ENCODE peak calls at places on chromosomes 2 and 18, in seven cellular contexts. S, C, Z, H, B, N and D are unnamed samples. For H3K4me1, the result is how much of the 10 kb centered on the place peaks cover.

GRCh38 chr2:85584354-85584856 is at the start of gene VAMP5:
- DNase-seq in S (no peak), H (no peak), N (no peak), B (no peak), Z (no peak), C (peak), D (no peak)

GRCh38 chr2:11824901-11825592 is 78.6 kb downstream of the LPIN1 start:
- DNase-seq in H (no peak), S (no peak), B (no peak), Z (no peak), C (no peak), N (no peak), D (no peak)

GRCh38 chr2:50448556-50448955 is 583.4 kb downstream of the NRXN1 start:
- DNase-seq in H (no peak), Z (no peak), C (no peak), S (no peak), B (no peak), N (no peak), D (no peak)

GRCh38 chr2:178993788-178994187 is 56.1 kb downstream of the CCDC141 start:
- DNase-seq in C (no peak), B (no peak), S (no peak), H (no peak), N (no peak), Z (no peak), D (no peak)

GRCh38 chr2:220935789-220936321 is 636.2 kb downstream of the EPHA4 start:
- DNase-seq in H (no peak), Z (no peak), S (peak), B (no peak), N (no peak), C (no peak), D (no peak)

GRCh38 chr2:128395196-128395595 is 76.5 kb upstream of the HS6ST1 start:
- DNase-seq in Z (no peak), N (no peak), H (no peak), C (no peak), S (no peak), B (no peak), D (no peak)

GRCh38 chr2:164620873-164621760 is at the start of gene GRB14:
- DNase-seq in B (peak), H (peak), N (peak), S (no peak), C (peak), Z (no peak), D (peak)

GRCh38 chr2:13000644-13001375 is 284.1 kb downstream of the TRIB2 start:
- DNase-seq in C (no peak), N (no peak), Z (no peak), S (peak), B (peak), H (no peak), D (no peak)

GRCh38 chr2:42809876-42810125 is 17.4 kb upstream of the HAAO start:
- DNase-seq in C (peak), H (peak), B (peak), Z (no peak), S (peak), N (no peak), D (peak)

GRCh38 chr2:45935791-45936622 is 284.5 kb downstream of the PRKCE start:
- DNase-seq in B (peak), H (no peak), S (peak), N (peak), C (peak), Z (peak), D (peak)

GRCh38 chr2:233375490-233376314 is 21.4 kb downstream of the DGKD start:
- DNase-seq in B (no peak), C (no peak), H (no peak), N (no peak), Z (no peak), S (no peak), D (no peak)

GRCh38 chr2:219566640-219567039 is 4.7 kb downstream of the OBSL1 start:
- DNase-seq in N (no peak), S (no peak), B (no peak), Z (no peak), C (no peak), H (no peak), D (no peak)

GRCh38 chr2:195333869-195334268 is 323.2 kb upstream of the SLC39A10 start:
- DNase-seq in N (no peak), B (no peak), S (no peak), C (no peak), Z (no peak), H (no peak), D (no peak)

GRCh38 chr18:79533591-79533990 is 137.9 kb downstream of the NFATC1 start:
- DNase-seq in B (no peak), S (no peak), H (no peak), C (no peak), N (no peak), Z (no peak), D (no peak)

GRCh38 chr2:211132586-211132985 is 576.2 kb downstream of the CPS1 start:
- DNase-seq in H (no peak), C (no peak), S (no peak), Z (no peak), B (no peak), N (no peak), D (no peak)

GRCh38 chr2:222268311-222268980 is 30.4 kb downstream of the PAX3 start:
- DNase-seq in H (no peak), B (no peak), S (no peak), N (no peak), Z (no peak), C (no peak), D (no peak)

GRCh38 chr2:96864343-96865091 is 5.4 kb downstream of the SEMA4C start:
- DNase-seq in B (no peak), Z (no peak), S (no peak), C (no peak), H (no peak), N (no peak), D (no peak)

GRCh38 chr2:17547737-17548136 is 7.2 kb downstream of the VSNL1 start:
- DNase-seq in N (no peak), H (no peak), S (no peak), B (no peak), C (no peak), Z (no peak), D (no peak)

GRCh38 chr2:51003345-51004192 is 28.4 kb downstream of the NRXN1 start:
- DNase-seq in H (no peak), N (no peak), B (peak), C (no peak), Z (no peak), S (peak), D (peak)

GRCh38 chr2:160167089-160167488 is 33.0 kb downstream of the ITGB6 start:
- DNase-seq in C (no peak), N (no peak), H (no peak), S (no peak), Z (no peak), B (no peak), D (no peak)

GRCh38 chr2:57696016-57696415 is 350.6 kb upstream of the VRK2 start:
- DNase-seq in S (peak), H (no peak), B (peak), C (peak), N (peak), Z (no peak), D (peak)

GRCh38 chr2:13821255-13821880 is 811.1 kb upstream of the LRATD1 start:
- DNase-seq in Z (no peak), C (no peak), N (peak), H (no peak), S (peak), B (peak), D (peak)

GRCh38 chr2:140586379-140586778 is 1544.4 kb downstream of the LRP1B start:
- DNase-seq in H (no peak), C (peak), Z (peak), N (peak), B (peak), S (peak), D (peak)

GRCh38 chr2:116769515-116769914 is 1045.0 kb upstream of the DDX18 start:
- DNase-seq in B (no peak), C (no peak), H (no peak), S (no peak), N (no peak), Z (no peak), D (no peak)

GRCh38 chr2:230356084-230356483 is 29.1 kb downstream of the SP140L start:
- DNase-seq in H (no peak), N (peak), B (peak), Z (no peak), C (no peak), S (peak), D (no peak)

GRCh38 chr2:18055290-18055689 is 176.8 kb downstream of the KCNS3 start:
- DNase-seq in Z (no peak), C (no peak), N (no peak), S (no peak), B (no peak), H (no peak), D (no peak)

GRCh38 chr2:147177449-147177848 is 667.4 kb upstream of the ACVR2A start:
- DNase-seq in B (no peak), N (peak), Z (no peak), C (no peak), S (no peak), H (no peak), D (no peak)

GRCh38 chr2:46663614-46664013 is 184.2 kb downstream of the TMEM247 start:
- DNase-seq in N (no peak), C (no peak), S (no peak), B (no peak), Z (no peak), H (no peak), D (no peak)

GRCh38 chr2:9782197-9782719 is 61.0 kb upstream of the TAF1B start:
- DNase-seq in S (no peak), Z (no peak), C (no peak), N (peak), B (no peak), H (no peak), D (peak)

GRCh38 chr2:74080346-74080745 is 67.4 kb downstream of the BOLA3 start:
- DNase-seq in Z (no peak), C (no peak), S (no peak), H (no peak), B (no peak), N (no peak), D (peak)

GRCh38 chr2:56100791-56101312 is 82.9 kb upstream of the CCDC85A start:
- DNase-seq in N (no peak), Z (no peak), C (no peak), S (no peak), H (no peak), B (no peak), D (no peak)

GRCh38 chr18:54388203-54389142 is 30.8 kb downstream of the C18orf54 start:
- DNase-seq in H (peak), B (peak), S (peak), C (peak), N (peak), Z (no peak), D (peak)

GRCh38 chr2:79453918-79454317 is 58.9 kb upstream of the CTNNA2 start:
- DNase-seq in Z (peak), S (no peak), C (no peak), H (no peak), B (no peak), N (peak), D (peak)

GRCh38 chr2:152413228-152414030 is 78.5 kb downstream of the FMNL2 start:
- DNase-seq in Z (no peak), C (no peak), N (peak), S (no peak), H (no peak), B (no peak), D (no peak)
- H3K4me1 ChIP-seq in Z (under half), C (under half), N (under half), S (under half), H (under half), B (under half), D (under half)

GRCh38 chr18:37712776-37713175 is 147.2 kb upstream of the CELF4 start:
- DNase-seq in N (no peak), S (no peak), Z (no peak), C (no peak), H (no peak), B (no peak), D (no peak)

GRCh38 chr18:37711990-37712389 is 146.4 kb upstream of the CELF4 start:
- DNase-seq in C (no peak), N (no peak), Z (no peak), H (no peak), B (no peak), S (no peak), D (no peak)

GRCh38 chr18:37705016-37705415 is 139.4 kb upstream of the CELF4 start:
- DNase-seq in B (no peak), C (no peak), Z (no peak), H (no peak), N (no peak), S (no peak), D (no peak)

GRCh38 chr18:37710731-37711130 is 145.1 kb upstream of the CELF4 start:
- DNase-seq in N (no peak), B (no peak), H (no peak), Z (no peak), S (no peak), C (no peak), D (no peak)

GRCh38 chr18:37709740-37710139 is 144.1 kb upstream of the CELF4 start:
- DNase-seq in S (no peak), B (no peak), H (no peak), C (no peak), N (no peak), Z (no peak), D (no peak)
- H3K4ac ChIP-seq in S (no peak), B (no peak), H (no peak), C (no peak), N (no peak), Z (no peak), D (no peak)

GRCh38 chr2:218031261-218031660 is 28.5 kb upstream of the TNS1 start:
- DNase-seq in C (no peak), N (no peak), Z (no peak), S (no peak), B (no peak), H (no peak), D (no peak)

GRCh38 chr2:218028562-218029348 is 26.0 kb upstream of the TNS1 start:
- DNase-seq in S (no peak), N (no peak), B (no peak), C (peak), H (no peak), Z (no peak), D (no peak)

GRCh38 chr2:218030409-218031195 is 27.8 kb upstream of the TNS1 start:
- DNase-seq in C (no peak), S (no peak), Z (no peak), B (no peak), N (no peak), H (no peak), D (no peak)

GRCh38 chr2:218028189-218028495 is 25.3 kb upstream of the TNS1 start:
- DNase-seq in B (no peak), S (no peak), Z (no peak), N (no peak), C (peak), H (no peak), D (no peak)

GRCh38 chr2:218029366-218030360 is 26.9 kb upstream of the TNS1 start:
- DNase-seq in B (peak), H (no peak), C (peak), Z (no peak), S (peak), N (no peak), D (no peak)
- H2AK5ac ChIP-seq in B (no peak), H (no peak), C (no peak), Z (no peak), S (no peak), N (no peak), D (no peak)

DNA sequence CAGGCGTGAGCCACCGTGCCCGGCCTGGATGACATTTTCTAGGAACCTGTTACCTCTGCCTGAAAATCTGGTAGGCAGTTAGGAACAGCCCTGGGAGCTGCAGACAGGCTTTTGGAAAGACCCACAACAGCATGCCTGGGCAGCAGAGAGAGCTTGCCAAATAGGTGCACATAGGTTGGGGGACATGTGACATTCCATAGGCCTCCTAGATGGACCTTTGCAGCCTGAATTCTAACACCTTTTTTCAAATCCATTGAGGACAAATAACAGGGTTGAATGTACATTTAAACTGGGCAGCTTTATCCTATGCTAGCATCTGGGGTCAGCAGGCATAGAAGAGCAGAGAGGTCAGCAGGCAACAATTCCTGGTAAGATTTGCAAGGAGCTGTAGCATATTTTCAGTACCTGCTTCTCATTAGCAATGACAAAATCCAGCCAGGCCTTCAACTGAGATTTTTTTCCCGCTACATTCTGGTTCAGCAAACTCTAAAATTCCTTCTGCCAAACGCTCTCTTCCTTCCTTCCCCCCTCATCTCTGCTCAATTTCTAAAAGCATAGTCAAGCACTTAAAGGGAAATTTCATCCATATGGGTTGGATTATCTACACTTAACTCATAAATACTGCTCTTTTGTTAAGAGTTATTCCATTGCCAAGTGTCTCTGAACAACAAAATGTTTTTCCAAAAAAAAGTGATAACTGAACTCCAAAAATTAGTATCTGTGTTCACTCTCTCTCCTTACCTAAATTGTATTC is 75.2 kb downstream of the SOWAHC start:
- DNase-seq in Z (no peak), C (no peak), N (no peak), S (no peak), H (no peak), B (no peak), D (no peak)
- H3K4me1 ChIP-seq in Z (under half), C (under half), N (under half), S (under half), H (under half), B (under half), D (under half)